ENCODE peak calls at places on chromosome 17, in four cellular contexts. One of them, this sample, is unnamed.

GRCh38 chr17:40516581-40517285 is 15.3 kb upstream of the TNS4 start:
- DNase-seq in activated CD4-positive, alpha-beta T cell treated with anti-CD3 and anti-CD28 coated beads, Interleukin-2, amount 50 U/mL, for 1 hour: peak
- DNase-seq in Peyer's patch: no peak
- DNase-seq in HTR-8/SVneo: peak
- DNase-seq in this sample: no peak

GRCh38 chr17:71247455-71248015 is 873.3 kb upstream of the SOX9 start:
- DNase-seq in Peyer's patch: no peak
- DNase-seq in HTR-8/SVneo: no peak
- DNase-seq in activated CD4-positive, alpha-beta T cell treated with anti-CD3 and anti-CD28 coated beads, Interleukin-2, amount 50 U/mL, for 1 hour: no peak
- DNase-seq in this sample: no peak

GRCh38 chr17:46947236-46947635 is 24.3 kb downstream of the GOSR2 start:
- DNase-seq in HTR-8/SVneo: no peak
- DNase-seq in Peyer's patch: no peak
- DNase-seq in activated CD4-positive, alpha-beta T cell treated with anti-CD3 and anti-CD28 coated beads, Interleukin-2, amount 50 U/mL, for 1 hour: no peak
- DNase-seq in this sample: no peak

GRCh38 chr17:70859829-70860228 is 690.5 kb downstream of the KCNJ2 start:
- DNase-seq in activated CD4-positive, alpha-beta T cell treated with anti-CD3 and anti-CD28 coated beads, Interleukin-2, amount 50 U/mL, for 1 hour: no peak
- DNase-seq in Peyer's patch: no peak
- DNase-seq in HTR-8/SVneo: no peak
- DNase-seq in this sample: no peak

GRCh38 chr17:55334881-55335523 is 70.2 kb downstream of the HLF start:
- DNase-seq in HTR-8/SVneo: no peak
- DNase-seq in activated CD4-positive, alpha-beta T cell treated with anti-CD3 and anti-CD28 coated beads, Interleukin-2, amount 50 U/mL, for 1 hour: no peak
- DNase-seq in Peyer's patch: no peak
- DNase-seq in this sample: no peak

GRCh38 chr17:82399601-82400101 is 18.5 kb upstream of the HEXD start:
- DNase-seq in Peyer's patch: no peak
- DNase-seq in activated CD4-positive, alpha-beta T cell treated with anti-CD3 and anti-CD28 coated beads, Interleukin-2, amount 50 U/mL, for 1 hour: no peak
- DNase-seq in HTR-8/SVneo: no peak
- DNase-seq in this sample: no peak

GRCh38 chr17:38911081-38911730 is 14.2 kb upstream of the LASP1NB start:
- DNase-seq in Peyer's patch: peak
- DNase-seq in HTR-8/SVneo: no peak
- DNase-seq in activated CD4-positive, alpha-beta T cell treated with anti-CD3 and anti-CD28 coated beads, Interleukin-2, amount 50 U/mL, for 1 hour: no peak
- DNase-seq in this sample: no peak

GRCh38 chr17:6755281-6755680 is 565 bp upstream of the XAF1 start:
- DNase-seq in activated CD4-positive, alpha-beta T cell treated with anti-CD3 and anti-CD28 coated beads, Interleukin-2, amount 50 U/mL, for 1 hour: no peak
- DNase-seq in HTR-8/SVneo: no peak
- DNase-seq in Peyer's patch: no peak
- DNase-seq in this sample: no peak

GRCh38 chr17:17568772-17569195 is 22.7 kb downstream of the PEMT start:
- DNase-seq in HTR-8/SVneo: peak
- DNase-seq in activated CD4-positive, alpha-beta T cell treated with anti-CD3 and anti-CD28 coated beads, Interleukin-2, amount 50 U/mL, for 1 hour: peak
- DNase-seq in Peyer's patch: peak
- DNase-seq in this sample: no peak

GRCh38 chr17:7834554-7834890 is 505 bp downstream of the KDM6B start:
- DNase-seq in activated CD4-positive, alpha-beta T cell treated with anti-CD3 and anti-CD28 coated beads, Interleukin-2, amount 50 U/mL, for 1 hour: peak
- DNase-seq in HTR-8/SVneo: no peak
- DNase-seq in Peyer's patch: peak
- DNase-seq in this sample: no peak

GRCh38 chr17:72342582-72343527 is 222.0 kb downstream of the SOX9 start:
- DNase-seq in activated CD4-positive, alpha-beta T cell treated with anti-CD3 and anti-CD28 coated beads, Interleukin-2, amount 50 U/mL, for 1 hour: no peak
- DNase-seq in HTR-8/SVneo: no peak
- DNase-seq in Peyer's patch: no peak
- DNase-seq in this sample: no peak

GRCh38 chr17:77101521-77102410 is 39.0 kb upstream of the SEC14L1 start:
- DNase-seq in HTR-8/SVneo: no peak
- DNase-seq in Peyer's patch: no peak
- DNase-seq in activated CD4-positive, alpha-beta T cell treated with anti-CD3 and anti-CD28 coated beads, Interleukin-2, amount 50 U/mL, for 1 hour: no peak
- DNase-seq in this sample: no peak